ENCODE peak calls at places on chromosomes 11 and 22, in four cellular contexts. H is HT1080, O is uterus, V is T-helper 2 cell. T is an unnamed sample.

GRCh38 chr22:44357962-44358553 is 45.3 kb upstream of the SHISAL1 start:
- DNase-seq in H (no peak), O (peak), V (no peak), T (no peak)

GRCh38 chr22:42797021-42797420 is 60.1 kb downstream of the ARFGAP3 start:
- DNase-seq in H (no peak), O (no peak), V (no peak), T (no peak)

GRCh38 chr22:22397292-22397870 is 111.2 kb downstream of the ZNF280B start:
- DNase-seq in H (peak), O (no peak), V (no peak), T (peak)

GRCh38 chr11:128146926-128147605 is 440.3 kb downstream of the ETS1 start:
- DNase-seq in H (no peak), O (no peak), V (no peak), T (peak)

GRCh38 chr11:63906585-63906984 is 10.4 kb downstream of the RCOR2 start:
- DNase-seq in H (no peak), O (no peak), V (peak), T (no peak)

GRCh38 chr22:24975813-24976341 is 23.4 kb downstream of the KIAA1671 start:
- DNase-seq in H (peak), O (peak), V (no peak), T (no peak)

GRCh38 chr11:131037873-131038272 is 121.6 kb upstream of the SNX19 start:
- DNase-seq in H (no peak), O (no peak), V (no peak), T (no peak)

GRCh38 chr11:102552447-102553200 is 22.1 kb upstream of the MMP7 start:
- DNase-seq in H (peak), O (no peak), V (no peak), T (peak)

GRCh38 chr11:23725752-23726151 is 771.1 kb upstream of the LUZP2 start:
- DNase-seq in H (no peak), O (no peak), V (no peak), T (no peak)

GRCh38 chr11:35192347-35192746 is 53.4 kb downstream of the CD44 start:
- DNase-seq in H (no peak), O (peak), V (no peak), T (no peak)